ENCODE peak calls at places on chromosomes 4 and X, in five cellular contexts. F, E, T, X and M are unnamed samples.

GRCh38 chr4:7266525-7267292 is 74.4 kb downstream of the SORCS2 start:
- DNase-seq in X (no peak), F (no peak), E (no peak), T (peak), M (peak)

GRCh38 chrX:120023259-120023658 is 54.2 kb downstream of the RHOXF2B start:
- DNase-seq in X (no peak), F (no peak), T (no peak), E (no peak), M (no peak)

GRCh38 chrX:86946569-86946968 is 571.0 kb upstream of the KLHL4 start:
- DNase-seq in X (no peak), T (peak), F (no peak), E (no peak), M (no peak)

GRCh38 chr4:176230827-176231226 is 35.4 kb upstream of the SPATA4 start:
- DNase-seq in E (no peak), X (no peak), F (no peak), T (no peak), M (no peak)

GRCh38 chrX:118802857-118803256 is 20.8 kb upstream of the ZCCHC12 start:
- DNase-seq in E (no peak), F (peak), T (peak), X (no peak), M (no peak)

GRCh38 chrX:44063611-44064010 is 90.4 kb upstream of the NDP start:
- DNase-seq in F (no peak), T (no peak), X (no peak), E (no peak), M (no peak)

GRCh38 chr4:154332681-154333421 is 158.7 kb downstream of the DCHS2 start:
- DNase-seq in E (no peak), X (no peak), T (peak), F (peak), M (no peak)

GRCh38 chr4:138259801-138260200 is 17.7 kb upstream of the SLC7A11 start:
- DNase-seq in X (no peak), T (peak), E (no peak), F (no peak), M (peak)

GRCh38 chr4:39855909-39856512 is 121.7 kb downstream of the PDS5A start:
- DNase-seq in T (peak), X (no peak), E (no peak), F (no peak), M (no peak)

GRCh38 chr4:55356991-55357461 is 11.0 kb downstream of the SRD5A3 start:
- DNase-seq in T (peak), F (no peak), X (no peak), E (no peak), M (no peak)

GRCh38 chr4:76306882-76307669 is 543 bp downstream of the STBD1 start:
- DNase-seq in E (no peak), F (peak), T (peak), X (peak), M (no peak)

GRCh38 chr4:41102360-41103092 is 111.8 kb downstream of the APBB2 start:
- DNase-seq in F (no peak), X (no peak), T (no peak), E (no peak), M (no peak)

GRCh38 chrX:920234-920799 is 289.7 kb downstream of the SHOX start:
- DNase-seq in T (no peak), X (no peak), E (no peak), F (no peak), M (no peak)

GRCh38 chrX:47900833-47901232 is 64.1 kb downstream of the ZNF81 start:
- DNase-seq in T (no peak), X (no peak), E (no peak), F (no peak), M (no peak)

GRCh38 chr4:17366496-17366895 is 145.4 kb downstream of the QDPR start:
- DNase-seq in T (no peak), X (no peak), E (no peak), F (peak), M (no peak)

GRCh38 chrX:24371391-24371972 is 11.0 kb downstream of the SUPT20HL1 start:
- DNase-seq in T (peak), X (peak), F (peak), E (no peak), M (no peak)

GRCh38 chrX:106436695-106437094 is 175.1 kb upstream of the RADX start:
- DNase-seq in E (no peak), T (no peak), F (no peak), X (no peak), M (no peak)

GRCh38 chr4:137627938-137628460 is 95.7 kb upstream of the PCDH18 start:
- DNase-seq in T (no peak), F (no peak), X (no peak), E (no peak), M (no peak)

GRCh38 chr4:150664935-150665334 is 83.0 kb downstream of the MAB21L2 start:
- DNase-seq in X (no peak), F (no peak), T (no peak), E (no peak), M (peak)

GRCh38 chr4:170139764-170140163 is 50.0 kb upstream of the AADAT start:
- DNase-seq in F (no peak), X (no peak), E (no peak), T (peak), M (peak)

GRCh38 chr4:127479031-127479622 is 153.6 kb upstream of the INTU start:
- DNase-seq in T (peak), E (no peak), X (no peak), F (no peak), M (no peak)

GRCh38 chrX:1421433-1422134 is 29.7 kb upstream of the SLC25A6 start:
- DNase-seq in E (no peak), X (no peak), T (no peak), F (peak), M (no peak)

GRCh38 chrX:65928522-65928921 is 111.4 kb downstream of the VSIG4 start:
- DNase-seq in X (no peak), F (no peak), T (no peak), E (no peak), M (no peak)

GRCh38 chr4:168978001-168978700 is 31.9 kb downstream of the CBR4 start:
- DNase-seq in F (no peak), X (no peak), T (peak), E (no peak), M (no peak)

GRCh38 chr4:145090370-145090769 is 7.6 kb downstream of the ANAPC10 start:
- DNase-seq in F (no peak), E (no peak), X (no peak), T (no peak), M (no peak)

GRCh38 chrX:41275661-41276609 is 58.0 kb upstream of the DDX3X start:
- DNase-seq in X (peak), T (peak), F (peak), E (peak), M (no peak)

GRCh38 chr4:168551211-168551610 is 54.4 kb downstream of the PALLD start:
- DNase-seq in X (no peak), E (no peak), T (peak), F (no peak), M (no peak)

GRCh38 chrX:27966955-27967354 is 14.3 kb downstream of the DCAF8L1 start:
- DNase-seq in X (no peak), T (peak), E (no peak), F (no peak), M (no peak)

GRCh38 chr4:8912506-8912905 is 40.9 kb upstream of the HMX1 start:
- DNase-seq in T (no peak), X (no peak), F (no peak), E (peak), M (no peak)

GRCh38 chr4:98517444-98518021 is 140.9 kb downstream of the TSPAN5 start:
- DNase-seq in T (peak), F (no peak), X (no peak), E (no peak), M (no peak)

GRCh38 chrX:70313503-70313902 is 23.6 kb downstream of the KIF4A start:
- DNase-seq in X (no peak), E (no peak), T (peak), F (no peak), M (no peak)

GRCh38 chrX:47854474-47854873 is 17.8 kb downstream of the ZNF81 start:
- DNase-seq in X (no peak), T (peak), F (peak), E (no peak), M (no peak)

GRCh38 chr4:3009422-3009821 is 46.1 kb downstream of the GRK4 start:
- DNase-seq in F (no peak), X (no peak), E (no peak), T (no peak), M (peak)

GRCh38 chr4:142377345-142378091 is 468.6 kb downstream of the INPP4B start:
- DNase-seq in T (no peak), X (no peak), E (no peak), F (no peak), M (no peak)

GRCh38 chr4:65259251-65259650 is 411.0 kb downstream of the EPHA5 start:
- DNase-seq in E (no peak), F (no peak), T (no peak), X (no peak), M (no peak)

GRCh38 chr4:130479020-130479419 is 1383.1 kb downstream of the C4orf33 start:
- DNase-seq in F (no peak), T (peak), E (no peak), X (no peak), M (no peak)

GRCh38 chrX:10360121-10360520 is 203.3 kb downstream of the CLCN4 start:
- DNase-seq in T (peak), F (no peak), X (no peak), E (no peak), M (no peak)

GRCh38 chrX:9759340-9759739 is 6.3 kb downstream of the GPR143 start:
- DNase-seq in E (no peak), T (no peak), F (no peak), X (no peak), M (no peak)

GRCh38 chr4:13701937-13702446 is 74.5 kb upstream of the BOD1L1 start:
- DNase-seq in E (no peak), T (peak), X (no peak), F (no peak), M (no peak)

GRCh38 chr4:78004270-78004669 is 52.9 kb upstream of the FRAS1 start:
- DNase-seq in E (no peak), T (no peak), F (no peak), X (no peak), M (peak)

GRCh38 chr4:1377606-1378261 is 28.5 kb downstream of the NKX1-1 start:
- DNase-seq in X (no peak), F (peak), T (no peak), E (no peak), M (no peak)
- H3K27ac ChIP-seq in X (no peak), F (no peak), T (no peak), E (no peak), M (no peak)

GRCh38 chr4:26144526-26145167 is 176.2 kb upstream of the RBPJ start:
- DNase-seq in X (no peak), T (peak), E (no peak), F (no peak), M (no peak)
- H3K27ac ChIP-seq in X (no peak), T (peak), E (no peak), F (no peak), M (no peak)

GRCh38 chr4:174214102-174214878 is 69.2 kb downstream of the FBXO8 start:
- DNase-seq in E (no peak), X (no peak), T (no peak), F (no peak), M (no peak)
- H3K27ac ChIP-seq in E (no peak), X (no peak), T (no peak), F (no peak), M (no peak)

GRCh38 chr4:113733685-113734084 is 27.9 kb downstream of the CAMK2D start:
- DNase-seq in E (no peak), T (no peak), F (no peak), X (no peak), M (no peak)
- H3K27ac ChIP-seq in E (no peak), T (no peak), F (no peak), X (no peak), M (no peak)

GRCh38 chr4:146432065-146432464 is 89.7 kb downstream of the SLC10A7 start:
- DNase-seq in X (no peak), E (no peak), F (no peak), T (no peak), M (no peak)

GRCh38 chr4:146428298-146428697 is 93.4 kb downstream of the SLC10A7 start:
- DNase-seq in X (no peak), F (no peak), T (peak), E (no peak), M (no peak)
- H3K27ac ChIP-seq in X (no peak), F (no peak), T (no peak), E (no peak), M (no peak)

GRCh38 chrX:17375361-17375630 is 296 bp downstream of the NHS start:
- DNase-seq in F (no peak), T (no peak), X (no peak), E (no peak), M (no peak)
- H3K27ac ChIP-seq in F (no peak), T (peak), X (peak), E (peak), M (peak)

GRCh38 chrX:154032156-154032555 is 12.5 kb upstream of the IRAK1 start:
- DNase-seq in F (no peak), X (no peak), E (no peak), T (no peak), M (no peak)
- H3K27ac ChIP-seq in F (no peak), X (no peak), E (no peak), T (no peak), M (no peak)

DNA sequence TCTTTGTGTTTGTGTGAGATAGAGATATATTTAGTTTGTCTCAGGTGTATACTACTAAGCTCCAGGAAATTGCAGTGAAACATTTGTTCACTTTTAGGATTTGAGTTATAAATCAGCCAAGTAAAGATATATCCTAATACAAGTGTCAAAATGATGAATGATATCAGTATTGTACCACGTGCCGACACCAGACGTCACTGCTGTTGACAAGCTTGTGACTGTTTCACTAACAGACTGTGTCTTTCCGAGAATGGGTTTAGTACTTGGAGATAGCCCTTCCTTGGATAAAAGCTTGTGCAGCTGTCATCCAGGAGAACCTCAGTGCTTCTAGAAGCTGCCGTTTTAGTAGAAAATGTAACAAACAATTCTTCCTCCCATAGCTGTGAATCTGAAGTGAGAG is 343.3 kb downstream of the FBXO8 start:
- DNase-seq in T (no peak), E (no peak), X (no peak), F (no peak), M (no peak)
- H3K27ac ChIP-seq in T (no peak), E (no peak), X (peak), F (no peak), M (no peak)